ENCODE peak calls at places on chromosomes 16 and 17, in seven cellular contexts. Q is tibial artery, Y is mammary epithelial cell, M is Peyer's patch, H is mucosa of descending colon, C is neural crest cell, X is IMR-90. L is an unnamed sample.
A peak's percentile ranks its signal among the peaks of the same experiment; 100 is the strongest.

GRCh38 chr17:77497578-77497934 is 356.8 kb downstream of the SEC14L1 start:
- DNase-seq in Q (no peak), C (no peak), M (peak; percentile 44), X (no peak), H (no peak), Y (no peak), L (no peak)

GRCh38 chr16:67419931-67420330 is 3.7 kb upstream of the ZDHHC1 start:
- DNase-seq in Q (no peak), C (no peak), H (no peak), M (no peak), Y (no peak), X (no peak), L (no peak)

GRCh38 chr17:32102697-32103096 is 39.6 kb upstream of the RHOT1 start:
- DNase-seq in X (peak; percentile 26), M (no peak), C (no peak), Y (no peak), Q (no peak), H (no peak), L (no peak)

GRCh38 chr17:83160443-83161297 is 81.3 kb downstream of the METRNL start:
- DNase-seq in C (no peak), M (no peak), Q (no peak), Y (no peak), H (no peak), X (no peak), L (no peak)

GRCh38 chr17:51585514-51586104 is 325.3 kb downstream of the UTP18 start:
- DNase-seq in M (no peak), H (no peak), Y (peak; percentile 21), X (no peak), Q (no peak), C (peak; percentile 35), L (no peak)

GRCh38 chr16:78437352-78437968 is 338.0 kb downstream of the WWOX start:
- DNase-seq in H (no peak), X (peak; percentile 1), Y (no peak), Q (no peak), C (peak; percentile 45), M (peak; percentile 59), L (no peak)

GRCh38 chr17:78532311-78532710 is 44.9 kb downstream of the DNAH17 start:
- DNase-seq in C (no peak), Q (no peak), Y (no peak), H (peak; percentile 34), X (no peak), M (no peak), L (no peak)

GRCh38 chr17:64694207-64694606 is 32.1 kb upstream of the SMURF2 start:
- DNase-seq in M (peak; percentile 86), X (peak; percentile 67), Y (peak; percentile 71), Q (peak; percentile 67), C (no peak), H (peak; percentile 39), L (no peak)

GRCh38 chr17:55160501-55160900 is 104.3 kb upstream of the HLF start:
- DNase-seq in H (no peak), C (no peak), X (peak; percentile 4), Y (no peak), M (no peak), Q (no peak), L (no peak)

GRCh38 chr16:67339453-67339852 is 12.8 kb downstream of the LRRC36 start:
- DNase-seq in C (no peak), H (no peak), Y (no peak), X (peak; percentile 60), M (no peak), Q (no peak), L (no peak)

GRCh38 chr16:9941245-9941644 is 241.0 kb downstream of the GRIN2A start:
- DNase-seq in Y (no peak), C (no peak), H (no peak), Q (no peak), X (no peak), M (no peak), L (no peak)

GRCh38 chr17:42122371-42123303 is at the start of gene HSPB9:
- DNase-seq in C (no peak), M (peak; percentile 88), H (peak; percentile 88), Y (no peak), X (no peak), Q (no peak), L (no peak)

GRCh38 chr17:81566461-81567126 is 14.4 kb upstream of the FAAP100 start:
- DNase-seq in H (peak; percentile 74), Q (peak; percentile 81), X (peak; percentile 93), M (peak; percentile 64), C (no peak), Y (peak; percentile 79), L (peak; percentile 57)

GRCh38 chr16:17591655-17592405 is 121.1 kb upstream of the XYLT1 start:
- DNase-seq in M (no peak), C (no peak), Q (no peak), Y (peak; percentile 25), H (no peak), X (no peak), L (no peak)

GRCh38 chr17:79808763-79809529 is 12.1 kb upstream of the CBX8 start:
- DNase-seq in Q (no peak), M (peak; percentile 66), C (no peak), X (no peak), Y (peak; percentile 62), H (peak; percentile 63), L (no peak)

GRCh38 chr17:38425744-38426143 is 2.5 kb upstream of the ARHGAP23 start:
- DNase-seq in M (no peak), H (no peak), X (no peak), Y (no peak), Q (no peak), C (no peak), L (no peak)

GRCh38 chr16:9625122-9625521 is 533.7 kb downstream of the HAPSTR1 start:
- DNase-seq in H (no peak), X (no peak), Q (no peak), Y (no peak), C (no peak), M (no peak), L (no peak)

GRCh38 chr16:12141556-12141955 is 165.0 kb downstream of the SNX29 start:
- DNase-seq in M (no peak), C (no peak), Q (no peak), H (no peak), Y (no peak), X (peak; percentile 24), L (no peak)

GRCh38 chr17:75707096-75707720 is 14.1 kb upstream of the ITGB4 start:
- DNase-seq in Q (peak; percentile 42), H (no peak), X (no peak), C (no peak), Y (peak; percentile 79), M (no peak), L (no peak)

GRCh38 chr16:22813946-22814325 is at the start of gene HS3ST2:
- DNase-seq in H (peak; percentile 45), C (peak; percentile 42), Y (peak; percentile 82), X (no peak), Q (peak; percentile 36), M (no peak), L (no peak)

GRCh38 chr17:19513897-19514488 is 19.7 kb upstream of the SLC47A1 start:
- DNase-seq in Q (peak; percentile 62), X (peak; percentile 60), C (peak; percentile 71), H (peak; percentile 71), Y (peak; percentile 28), M (peak; percentile 86), L (peak; percentile 74)

GRCh38 chr17:39761861-39762496 is 24.2 kb downstream of the GRB7 start:
- DNase-seq in M (no peak), C (no peak), Q (no peak), H (no peak), X (no peak), Y (no peak), L (no peak)

GRCh38 chr17:66076546-66077190 is 115.3 kb downstream of the CEP112 start:
- DNase-seq in X (no peak), Q (no peak), C (no peak), Y (peak; percentile 48), H (no peak), M (no peak), L (no peak)

GRCh38 chr17:5236871-5237540 is 2.3 kb upstream of the SCIMP start:
- DNase-seq in C (no peak), M (no peak), Y (no peak), X (no peak), Q (no peak), H (no peak), L (no peak)

GRCh38 chr16:6177781-6178180 is 1080.2 kb upstream of the EEF2KMT start:
- DNase-seq in H (no peak), X (no peak), Q (no peak), Y (no peak), C (no peak), M (no peak), L (no peak)
- TF ChIP-seq CTCF in H (no peak), X (no peak), Q (no peak), Y (no peak), C (peak; percentile 24), M (no peak), L (no peak)

GRCh38 chr16:83330251-83330650 is 477.5 kb upstream of the HSBP1 start:
- DNase-seq in Q (no peak), H (no peak), X (no peak), Y (no peak), C (no peak), M (no peak), L (no peak)
- TF ChIP-seq CTCF in Q (no peak), H (no peak), X (no peak), Y (no peak), C (no peak), M (no peak), L (no peak)

GRCh38 chr16:80719573-80719972 is 84.8 kb downstream of the CDYL2 start:
- DNase-seq in H (no peak), Y (no peak), C (no peak), X (no peak), Q (no peak), M (peak; percentile 58), L (no peak)
- TF ChIP-seq CTCF in H (no peak), Y (no peak), C (no peak), X (no peak), Q (no peak), M (no peak), L (no peak)

GRCh38 chr16:55655709-55656694 is at the start of gene SLC6A2:
- DNase-seq in Y (peak; percentile 29), M (peak; percentile 27), Q (no peak), C (peak; percentile 18), X (no peak), H (no peak), L (no peak)
- TF ChIP-seq CTCF in Y (peak; percentile 41), M (no peak), Q (no peak), C (no peak), X (no peak), H (no peak), L (no peak)

GRCh38 chr17:57488856-57489255 is 232.5 kb downstream of the MSI2 start:
- DNase-seq in Y (no peak), Q (peak; percentile 29), M (no peak), C (no peak), H (no peak), X (no peak), L (no peak)
- TF ChIP-seq CTCF in Y (no peak), Q (no peak), M (no peak), C (no peak), H (no peak), X (no peak), L (no peak)

GRCh38 chr17:586920-587319 is 127.7 kb downstream of the VPS53 start:
- DNase-seq in Y (no peak), Q (no peak), H (no peak), C (no peak), X (no peak), M (no peak), L (no peak)
- TF ChIP-seq CTCF in Y (no peak), Q (no peak), H (no peak), C (no peak), X (no peak), M (no peak), L (no peak)